ENCODE peak calls at places on chromosomes 1 and 21, in ten cellular contexts. One of them, this sample, is unnamed. For H3K4me1, the result is how much of the 10 kb centered on the place peaks cover.

GRCh38 chr21:16193758-16194606 is 464.2 kb downstream of the USP25 start:
- DNase-seq in lung: peak
- DNase-seq in osteoblast: no peak
- DNase-seq in esophagus muscularis mucosa: no peak
- DNase-seq in kidney: peak
- DNase-seq in CD8-positive, alpha-beta T cell: no peak
- DNase-seq in foreskin keratinocyte: peak
- DNase-seq in A549: peak
- DNase-seq in lower lobe of right lung: peak
- DNase-seq in left ventricle myocardium inferior: peak
- DNase-seq in this sample: peak

GRCh38 chr1:68384872-68385390 is 64.8 kb downstream of the RPE65 start:
- DNase-seq in foreskin keratinocyte: no peak
- DNase-seq in esophagus muscularis mucosa: no peak
- DNase-seq in lung: no peak
- DNase-seq in lower lobe of right lung: no peak
- DNase-seq in CD8-positive, alpha-beta T cell: no peak
- DNase-seq in A549: no peak
- DNase-seq in kidney: no peak
- DNase-seq in left ventricle myocardium inferior: no peak
- DNase-seq in osteoblast: no peak
- DNase-seq in this sample: no peak

GRCh38 chr1:58883037-58883887 is 99.4 kb upstream of the JUN start:
- DNase-seq in osteoblast: peak
- DNase-seq in left ventricle myocardium inferior: peak
- DNase-seq in CD8-positive, alpha-beta T cell: no peak
- DNase-seq in lower lobe of right lung: peak
- DNase-seq in foreskin keratinocyte: peak
- DNase-seq in esophagus muscularis mucosa: no peak
- DNase-seq in A549: peak
- DNase-seq in lung: peak
- DNase-seq in kidney: peak
- DNase-seq in this sample: peak

GRCh38 chr1:150152772-150153461 is 3.2 kb downstream of the PLEKHO1 start:
- DNase-seq in A549: no peak
- DNase-seq in osteoblast: peak
- DNase-seq in foreskin keratinocyte: no peak
- DNase-seq in lung: no peak
- DNase-seq in kidney: no peak
- DNase-seq in lower lobe of right lung: peak
- DNase-seq in esophagus muscularis mucosa: no peak
- DNase-seq in left ventricle myocardium inferior: no peak
- DNase-seq in CD8-positive, alpha-beta T cell: no peak
- DNase-seq in this sample: peak

GRCh38 chr1:245512980-245513578 is 358.3 kb downstream of the KIF26B start:
- DNase-seq in foreskin keratinocyte: no peak
- DNase-seq in lower lobe of right lung: no peak
- DNase-seq in kidney: no peak
- DNase-seq in CD8-positive, alpha-beta T cell: no peak
- DNase-seq in esophagus muscularis mucosa: no peak
- DNase-seq in lung: no peak
- DNase-seq in A549: no peak
- DNase-seq in osteoblast: no peak
- DNase-seq in left ventricle myocardium inferior: no peak
- DNase-seq in this sample: no peak

GRCh38 chr1:185249563-185249962 is 67.5 kb downstream of the IVNS1ABP start:
- DNase-seq in osteoblast: no peak
- DNase-seq in foreskin keratinocyte: no peak
- DNase-seq in left ventricle myocardium inferior: no peak
- DNase-seq in esophagus muscularis mucosa: no peak
- DNase-seq in CD8-positive, alpha-beta T cell: no peak
- DNase-seq in lower lobe of right lung: no peak
- DNase-seq in A549: no peak
- DNase-seq in lung: no peak
- DNase-seq in kidney: no peak
- DNase-seq in this sample: no peak

GRCh38 chr1:112881742-112882127 is 74.3 kb downstream of the SLC16A1 start:
- DNase-seq in kidney: no peak
- DNase-seq in foreskin keratinocyte: no peak
- DNase-seq in lower lobe of right lung: no peak
- DNase-seq in esophagus muscularis mucosa: no peak
- DNase-seq in osteoblast: no peak
- DNase-seq in A549: no peak
- DNase-seq in lung: no peak
- DNase-seq in CD8-positive, alpha-beta T cell: no peak
- DNase-seq in left ventricle myocardium inferior: no peak
- DNase-seq in this sample: no peak

GRCh38 chr21:31931644-31932469 is 59.0 kb downstream of the HUNK start:
- DNase-seq in CD8-positive, alpha-beta T cell: no peak
- DNase-seq in esophagus muscularis mucosa: no peak
- DNase-seq in kidney: no peak
- DNase-seq in lung: no peak
- DNase-seq in foreskin keratinocyte: no peak
- DNase-seq in osteoblast: no peak
- DNase-seq in left ventricle myocardium inferior: no peak
- DNase-seq in A549: no peak
- DNase-seq in lower lobe of right lung: no peak
- DNase-seq in this sample: no peak

GRCh38 chr1:68128157-68128556 is 77.7 kb upstream of the DIRAS3 start:
- DNase-seq in left ventricle myocardium inferior: no peak
- DNase-seq in kidney: no peak
- DNase-seq in CD8-positive, alpha-beta T cell: no peak
- DNase-seq in lung: no peak
- DNase-seq in A549: no peak
- DNase-seq in foreskin keratinocyte: no peak
- DNase-seq in lower lobe of right lung: no peak
- DNase-seq in esophagus muscularis mucosa: no peak
- DNase-seq in osteoblast: peak
- DNase-seq in this sample: no peak

GRCh38 chr1:234970731-234971476 is 157.7 kb downstream of the TOMM20 start:
- DNase-seq in lower lobe of right lung: peak
- DNase-seq in foreskin keratinocyte: peak
- DNase-seq in left ventricle myocardium inferior: peak
- DNase-seq in kidney: peak
- DNase-seq in A549: no peak
- DNase-seq in lung: peak
- DNase-seq in esophagus muscularis mucosa: no peak
- DNase-seq in osteoblast: peak
- DNase-seq in CD8-positive, alpha-beta T cell: no peak
- DNase-seq in this sample: peak

GRCh38 chr1:160837558-160838205 is 25.0 kb downstream of the CD244 start:
- DNase-seq in lower lobe of right lung: peak
- DNase-seq in esophagus muscularis mucosa: no peak
- DNase-seq in left ventricle myocardium inferior: peak
- DNase-seq in foreskin keratinocyte: no peak
- DNase-seq in osteoblast: no peak
- DNase-seq in lung: no peak
- DNase-seq in CD8-positive, alpha-beta T cell: peak
- DNase-seq in kidney: peak
- DNase-seq in A549: no peak
- DNase-seq in this sample: no peak

GRCh38 chr1:8831329-8831728 is 13.9 kb upstream of the RERE start:
- DNase-seq in esophagus muscularis mucosa: no peak
- DNase-seq in lung: no peak
- DNase-seq in kidney: no peak
- DNase-seq in lower lobe of right lung: no peak
- DNase-seq in CD8-positive, alpha-beta T cell: no peak
- DNase-seq in foreskin keratinocyte: no peak
- DNase-seq in osteoblast: no peak
- DNase-seq in A549: no peak
- DNase-seq in left ventricle myocardium inferior: no peak
- DNase-seq in this sample: no peak

GRCh38 chr1:8194481-8195227 is 123.3 kb upstream of the SLC45A1 start:
- DNase-seq in esophagus muscularis mucosa: no peak
- DNase-seq in lung: no peak
- DNase-seq in left ventricle myocardium inferior: no peak
- DNase-seq in lower lobe of right lung: no peak
- DNase-seq in osteoblast: peak
- DNase-seq in A549: peak
- DNase-seq in CD8-positive, alpha-beta T cell: no peak
- DNase-seq in foreskin keratinocyte: no peak
- DNase-seq in kidney: peak
- DNase-seq in this sample: no peak

GRCh38 chr1:207134550-207134949 is 30.5 kb downstream of the C4BPA start:
- DNase-seq in lower lobe of right lung: no peak
- DNase-seq in kidney: no peak
- DNase-seq in CD8-positive, alpha-beta T cell: no peak
- DNase-seq in esophagus muscularis mucosa: no peak
- DNase-seq in left ventricle myocardium inferior: no peak
- DNase-seq in foreskin keratinocyte: no peak
- DNase-seq in lung: no peak
- DNase-seq in A549: no peak
- DNase-seq in osteoblast: no peak
- DNase-seq in this sample: no peak

GRCh38 chr1:240212552-240212951 is 120.9 kb downstream of the FMN2 start:
- DNase-seq in esophagus muscularis mucosa: no peak
- DNase-seq in A549: no peak
- DNase-seq in left ventricle myocardium inferior: no peak
- DNase-seq in foreskin keratinocyte: no peak
- DNase-seq in osteoblast: peak
- DNase-seq in CD8-positive, alpha-beta T cell: no peak
- DNase-seq in kidney: no peak
- DNase-seq in lower lobe of right lung: no peak
- DNase-seq in lung: no peak
- DNase-seq in this sample: no peak

GRCh38 chr1:32014937-32015363 is 1.3 kb downstream of the KHDRBS1 start:
- DNase-seq in lung: no peak
- DNase-seq in foreskin keratinocyte: no peak
- DNase-seq in left ventricle myocardium inferior: no peak
- DNase-seq in osteoblast: peak
- DNase-seq in CD8-positive, alpha-beta T cell: no peak
- DNase-seq in lower lobe of right lung: no peak
- DNase-seq in esophagus muscularis mucosa: no peak
- DNase-seq in kidney: no peak
- DNase-seq in A549: no peak
- DNase-seq in this sample: no peak

GRCh38 chr1:244435562-244436205 is 16.0 kb downstream of the ADSS2 start:
- DNase-seq in lower lobe of right lung: no peak
- DNase-seq in osteoblast: peak
- DNase-seq in kidney: no peak
- DNase-seq in esophagus muscularis mucosa: no peak
- DNase-seq in A549: peak
- DNase-seq in CD8-positive, alpha-beta T cell: no peak
- DNase-seq in foreskin keratinocyte: no peak
- DNase-seq in lung: no peak
- DNase-seq in left ventricle myocardium inferior: no peak
- DNase-seq in this sample: no peak

GRCh38 chr1:161722406-161722805 is 1.1 kb downstream of the FCRLB start:
- DNase-seq in esophagus muscularis mucosa: no peak
- DNase-seq in A549: no peak
- DNase-seq in lower lobe of right lung: no peak
- DNase-seq in lung: no peak
- DNase-seq in left ventricle myocardium inferior: no peak
- DNase-seq in osteoblast: no peak
- DNase-seq in kidney: no peak
- DNase-seq in foreskin keratinocyte: no peak
- DNase-seq in CD8-positive, alpha-beta T cell: no peak
- DNase-seq in this sample: no peak

GRCh38 chr1:13801711-13802486 is 101.9 kb downstream of the PRDM2 start:
- DNase-seq in A549: no peak
- DNase-seq in foreskin keratinocyte: no peak
- DNase-seq in lung: peak
- DNase-seq in lower lobe of right lung: no peak
- DNase-seq in esophagus muscularis mucosa: no peak
- DNase-seq in left ventricle myocardium inferior: no peak
- DNase-seq in kidney: no peak
- DNase-seq in osteoblast: peak
- DNase-seq in CD8-positive, alpha-beta T cell: no peak
- DNase-seq in this sample: peak

GRCh38 chr1:6601049-6601864 is 1.4 kb downstream of the KLHL21 start:
- DNase-seq in left ventricle myocardium inferior: peak
- DNase-seq in esophagus muscularis mucosa: peak
- DNase-seq in lung: peak
- DNase-seq in CD8-positive, alpha-beta T cell: peak
- DNase-seq in foreskin keratinocyte: peak
- DNase-seq in kidney: peak
- DNase-seq in osteoblast: peak
- DNase-seq in A549: peak
- DNase-seq in lower lobe of right lung: peak
- DNase-seq in this sample: peak
- H3K4me1 ChIP-seq in left ventricle myocardium inferior: half or more
- H3K4me1 ChIP-seq in esophagus muscularis mucosa: half or more
- H3K4me1 ChIP-seq in lung: under half
- H3K4me1 ChIP-seq in CD8-positive, alpha-beta T cell: under half
- H3K4me1 ChIP-seq in foreskin keratinocyte: under half
- H3K4me1 ChIP-seq in kidney: under half
- H3K4me1 ChIP-seq in osteoblast: under half
- H3K4me1 ChIP-seq in A549: under half
- H3K4me1 ChIP-seq in lower lobe of right lung: half or more
- H3K4me1 ChIP-seq in this sample: half or more

GRCh38 chr1:53107570-53108322 is 34.7 kb downstream of the SLC1A7 start:
- DNase-seq in left ventricle myocardium inferior: no peak
- DNase-seq in CD8-positive, alpha-beta T cell: no peak
- DNase-seq in kidney: no peak
- DNase-seq in lower lobe of right lung: no peak
- DNase-seq in A549: peak
- DNase-seq in foreskin keratinocyte: no peak
- DNase-seq in esophagus muscularis mucosa: no peak
- DNase-seq in lung: no peak
- DNase-seq in osteoblast: peak
- DNase-seq in this sample: no peak
- H3K27ac ChIP-seq in left ventricle myocardium inferior: no peak
- H3K27ac ChIP-seq in CD8-positive, alpha-beta T cell: no peak
- H3K27ac ChIP-seq in kidney: no peak
- H3K27ac ChIP-seq in lower lobe of right lung: no peak
- H3K27ac ChIP-seq in A549: peak
- H3K27ac ChIP-seq in foreskin keratinocyte: no peak
- H3K27ac ChIP-seq in esophagus muscularis mucosa: no peak
- H3K27ac ChIP-seq in lung: no peak
- H3K27ac ChIP-seq in osteoblast: peak
- H3K27ac ChIP-seq in this sample: no peak

DNA sequence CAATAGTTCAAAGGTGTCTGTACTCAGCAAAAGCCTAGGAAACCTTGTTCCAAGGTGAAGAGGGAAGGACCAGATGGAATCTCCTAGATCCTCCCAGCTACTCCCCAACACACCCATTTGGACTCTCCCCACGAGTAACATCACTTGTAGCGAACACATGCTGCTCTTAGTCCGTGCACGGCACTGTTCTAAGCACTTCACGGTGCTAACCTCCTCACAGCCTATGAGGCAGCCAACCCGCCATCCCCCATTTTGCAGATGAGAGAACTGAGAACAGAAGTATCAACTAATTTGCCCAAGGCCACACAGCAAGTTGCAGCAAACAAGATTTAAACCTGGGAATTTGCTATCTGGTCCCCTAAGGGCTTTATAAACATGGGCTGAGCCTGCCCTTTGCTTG is 24.3 kb downstream of the MRPL37 start:
- DNase-seq in left ventricle myocardium inferior: no peak
- DNase-seq in esophagus muscularis mucosa: no peak
- DNase-seq in kidney: no peak
- DNase-seq in foreskin keratinocyte: no peak
- DNase-seq in lower lobe of right lung: no peak
- DNase-seq in lung: no peak
- DNase-seq in CD8-positive, alpha-beta T cell: no peak
- DNase-seq in osteoblast: peak
- DNase-seq in A549: no peak
- DNase-seq in this sample: no peak
- TF ChIP-seq CTCF in left ventricle myocardium inferior: no peak
- TF ChIP-seq CTCF in esophagus muscularis mucosa: no peak
- TF ChIP-seq CTCF in kidney: no peak
- TF ChIP-seq CTCF in foreskin keratinocyte: no peak
- TF ChIP-seq CTCF in lower lobe of right lung: no peak
- TF ChIP-seq CTCF in lung: no peak
- TF ChIP-seq CTCF in CD8-positive, alpha-beta T cell: no peak
- TF ChIP-seq CTCF in osteoblast: no peak
- TF ChIP-seq CTCF in A549: no peak
- TF ChIP-seq CTCF in this sample: no peak

GRCh38 chr1:109392037-109392787 is 5.5 kb downstream of the SORT1 start:
- DNase-seq in left ventricle myocardium inferior: peak
- DNase-seq in CD8-positive, alpha-beta T cell: no peak
- DNase-seq in foreskin keratinocyte: no peak
- DNase-seq in A549: no peak
- DNase-seq in kidney: no peak
- DNase-seq in lower lobe of right lung: peak
- DNase-seq in esophagus muscularis mucosa: no peak
- DNase-seq in osteoblast: no peak
- DNase-seq in lung: no peak
- DNase-seq in this sample: peak
- H3K4me1 ChIP-seq in left ventricle myocardium inferior: half or more
- H3K4me1 ChIP-seq in CD8-positive, alpha-beta T cell: under half
- H3K4me1 ChIP-seq in foreskin keratinocyte: under half
- H3K4me1 ChIP-seq in A549: under half
- H3K4me1 ChIP-seq in kidney: under half
- H3K4me1 ChIP-seq in lower lobe of right lung: half or more
- H3K4me1 ChIP-seq in esophagus muscularis mucosa: half or more
- H3K4me1 ChIP-seq in osteoblast: half or more
- H3K4me1 ChIP-seq in lung: under half
- H3K4me1 ChIP-seq in this sample: half or more

This sample was measured in tibial artery.